ENCODE peak calls at places on chromosomes 7 and 10, in six cellular contexts. Q, H, C, D, O and U are unnamed samples.

GRCh38 chr7:77685219-77685618 is 11.0 kb upstream of the RSBN1L start:
- DNase-seq in D (no peak), O (no peak), H (no peak), Q (no peak), C (no peak), U (no peak)

GRCh38 chr10:119498889-119499864 is 43.3 kb downstream of the RGS10 start:
- DNase-seq in H (no peak), O (no peak), D (no peak), C (no peak), Q (no peak), U (no peak)

GRCh38 chr10:77925795-77926565 is 575 bp downstream of the DLG5 start:
- DNase-seq in D (peak; percentile 71), Q (peak; percentile 41), H (peak; percentile 48), O (no peak), C (peak; percentile 81), U (peak; percentile 74)

GRCh38 chr7:43058271-43059066 is 54.0 kb upstream of the HECW1 start:
- DNase-seq in H (no peak), C (no peak), O (no peak), Q (no peak), D (no peak), U (no peak)

GRCh38 chr10:22379059-22379458 is 33.8 kb downstream of the SPAG6 start:
- DNase-seq in O (no peak), Q (no peak), D (no peak), H (no peak), C (no peak), U (no peak)

GRCh38 chr7:23347682-23348180 is 48.6 kb downstream of the MALSU1 start:
- DNase-seq in D (no peak), H (peak; percentile 85), O (no peak), C (no peak), Q (no peak), U (no peak)

GRCh38 chr10:79079074-79079397 is 10.3 kb downstream of the ZMIZ1 start:
- DNase-seq in Q (no peak), D (no peak), H (no peak), O (no peak), C (peak; percentile 33), U (no peak)

GRCh38 chr10:130041691-130042225 is 68.9 kb downstream of the C10orf143 start:
- DNase-seq in D (no peak), H (no peak), Q (no peak), O (no peak), C (no peak), U (no peak)

GRCh38 chr7:151243411-151244155 is 4.9 kb downstream of the SMARCD3 start:
- DNase-seq in O (no peak), D (no peak), H (no peak), C (no peak), Q (no peak), U (no peak)

GRCh38 chr7:127347567-127348246 is 44.8 kb downstream of the ZNF800 start:
- DNase-seq in C (peak; percentile 83), H (peak; percentile 59), Q (peak; percentile 22), O (peak; percentile 60), D (peak; percentile 87), U (peak; percentile 93)

GRCh38 chr10:110659558-110659957 is 15.4 kb downstream of the RBM20 start:
- DNase-seq in H (no peak), C (no peak), D (no peak), Q (no peak), O (no peak), U (no peak)

GRCh38 chr7:142355328-142355727 is 97.5 kb upstream of the PRSS58 start:
- DNase-seq in H (no peak), O (no peak), Q (no peak), C (no peak), D (no peak), U (no peak)

DNA sequence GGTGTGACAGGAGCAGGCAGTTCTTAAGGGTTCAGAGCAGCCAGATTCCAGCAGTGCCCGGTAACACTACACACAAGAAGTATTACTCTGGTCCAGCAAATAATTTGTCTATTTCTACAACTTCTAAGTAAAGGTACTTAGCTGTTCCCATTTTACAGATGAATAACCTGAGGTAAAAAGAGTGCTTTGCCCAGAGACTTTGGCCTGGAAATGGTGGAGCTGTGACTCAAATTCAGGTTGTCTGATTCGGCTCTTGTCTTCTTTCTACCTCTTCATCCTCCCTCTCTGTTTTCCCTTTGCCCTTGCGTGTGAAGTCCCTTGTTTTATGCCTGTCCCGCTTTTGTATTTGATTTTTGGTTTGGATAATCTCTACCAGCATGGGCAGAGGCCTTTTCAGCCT is 17.1 kb downstream of the SFRP5 start:
- DNase-seq in C (no peak), O (no peak), D (no peak), Q (no peak), H (no peak), U (no peak)
- H3K27ac ChIP-seq in C (no peak overlapping the region), O (no peak overlapping the region), D (no peak overlapping the region), Q (no peak overlapping the region), H (no peak overlapping the region), U (no peak overlapping the region)

DNA sequence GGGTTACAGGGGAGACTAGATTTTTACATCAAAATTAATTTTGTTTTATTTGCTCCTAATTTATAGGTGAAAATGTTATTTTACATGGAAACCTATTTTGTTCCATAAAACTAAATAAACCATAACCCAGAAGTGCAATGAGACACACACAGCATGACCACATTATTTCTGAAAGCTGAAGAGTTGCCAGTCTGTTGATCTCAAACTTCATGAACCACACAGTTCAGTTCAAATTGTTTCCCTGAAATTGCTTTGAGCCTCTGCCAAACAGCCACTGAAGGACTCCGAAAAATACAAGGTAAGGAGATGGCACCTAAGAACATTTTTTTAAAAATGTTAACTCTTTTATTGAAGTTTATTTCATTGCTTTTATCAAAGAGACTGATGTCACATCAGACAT is 25.0 kb upstream of the ITGB8 start:
- DNase-seq in Q (no peak), D (no peak), H (no peak), O (no peak), C (no peak), U (no peak)
- H3K27ac ChIP-seq in Q (no peak overlapping the region), D (no peak overlapping the region), H (no peak overlapping the region), O (no peak overlapping the region), C (no peak overlapping the region), U (no peak overlapping the region)

DNA sequence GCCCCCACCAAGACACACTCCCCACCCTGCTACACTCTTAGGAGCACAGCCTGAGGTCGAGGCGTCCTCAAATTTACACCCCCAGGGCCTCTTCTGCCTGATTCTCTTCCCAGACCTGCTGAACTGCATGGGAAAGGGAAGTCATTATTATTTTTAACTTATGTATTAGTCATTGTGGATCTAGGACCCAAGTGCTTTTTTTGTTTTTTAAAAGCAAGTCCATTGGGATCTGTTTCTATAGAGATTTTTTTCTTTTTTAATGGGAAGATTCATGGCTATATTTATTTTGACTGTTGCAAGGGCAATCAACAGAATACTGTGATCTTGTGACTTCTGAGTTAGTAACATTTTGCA is 203.8 kb downstream of the ZMYND11 start:
- DNase-seq in Q (no peak), D (no peak), C (no peak), H (peak; percentile 41), O (no peak), U (no peak)
- H3K27ac ChIP-seq in Q (peak overlapping the region; percentile 38), D (no peak overlapping the region), C (no peak overlapping the region), H (peak overlapping the region; percentile 96), O (no peak overlapping the region), U (no peak overlapping the region)

GRCh38 chr10:29810816-29811215 is 176.0 kb upstream of the SVIL start:
- DNase-seq in O (no peak), C (no peak), Q (no peak), D (no peak), H (no peak), U (no peak)

GRCh38 chr10:29806350-29806788 is 171.6 kb upstream of the SVIL start:
- DNase-seq in O (no peak), H (no peak), D (no peak), Q (no peak), C (no peak), U (no peak)

GRCh38 chr10:29804025-29804852 is 169.5 kb upstream of the SVIL start:
- DNase-seq in O (no peak), D (no peak), C (no peak), Q (peak; percentile 76), H (peak; percentile 86), U (no peak)

GRCh38 chr10:29807407-29807806 is 172.6 kb upstream of the SVIL start:
- DNase-seq in C (no peak), O (no peak), H (peak; percentile 85), D (no peak), Q (no peak), U (no peak)

DNA sequence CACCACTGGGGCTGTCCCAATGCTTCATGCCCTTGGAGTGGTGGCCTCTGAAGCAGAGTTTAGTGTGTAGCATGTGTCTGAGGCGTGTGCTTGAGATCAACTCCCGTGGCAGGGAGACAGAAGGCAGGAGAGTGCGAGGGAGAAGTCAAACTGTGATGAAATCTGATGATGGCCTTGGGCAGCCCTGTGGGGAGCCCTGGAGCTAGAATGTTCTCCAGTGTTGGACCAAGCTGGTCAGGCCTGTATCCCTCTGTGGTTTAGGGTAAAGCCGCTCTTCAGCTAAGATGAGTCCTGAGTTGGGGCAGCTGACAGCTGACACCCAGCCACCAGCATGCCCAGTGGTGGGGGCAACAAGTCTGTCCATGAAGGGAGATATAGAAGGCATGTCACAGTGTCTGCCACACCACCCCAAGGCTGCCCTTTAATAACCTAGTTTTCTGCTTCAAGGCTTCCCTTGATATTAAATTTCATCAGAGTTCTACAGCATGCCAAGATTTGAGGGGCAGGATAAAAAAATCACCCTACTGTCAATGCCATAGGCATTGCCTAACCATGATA is 170.4 kb upstream of the SVIL start:
- DNase-seq in D (no peak), C (no peak), H (no peak), O (no peak), Q (no peak), U (no peak)
- H3K27ac ChIP-seq in D (no peak overlapping the region), C (no peak overlapping the region), H (peak overlapping the region; percentile 77), O (no peak overlapping the region), Q (peak overlapping the region; percentile 70), U (no peak overlapping the region)

GRCh38 chr7:44274623-44274975 is 50.8 kb downstream of the CAMK2B start:
- DNase-seq in D (no peak), C (peak; percentile 47), O (no peak), Q (no peak), H (no peak), U (no peak)

GRCh38 chr7:44275146-44275545 is 50.2 kb downstream of the CAMK2B start:
- DNase-seq in H (no peak), C (peak; percentile 30), Q (no peak), O (no peak), D (no peak), U (no peak)

GRCh38 chr7:44272456-44272855 is 52.9 kb downstream of the CAMK2B start:
- DNase-seq in H (no peak), D (no peak), Q (no peak), O (no peak), C (no peak), U (no peak)

GRCh38 chr7:44272981-44273380 is 52.4 kb downstream of the CAMK2B start:
- DNase-seq in Q (no peak), O (no peak), C (no peak), D (no peak), H (no peak), U (no peak)

GRCh38 chr7:44273681-44274622 is 51.4 kb downstream of the CAMK2B start:
- DNase-seq in C (peak; percentile 55), H (no peak), O (no peak), Q (no peak), D (no peak), U (peak; percentile 16)
- H3K27ac ChIP-seq in C (no peak overlapping the region), H (no peak overlapping the region), O (no peak overlapping the region), Q (no peak overlapping the region), D (no peak overlapping the region), U (no peak overlapping the region)